ENCODE peak calls at places on chromosomes 3 and 15, in ten cellular contexts. A is trophoblast cell; N is left ventricle myocardium superior; Y is frontal cortex; V is NCI-H2171 treated with DMSO at 0.1 percent for 48 hours; C is NB4; O is HS-5; G is GM10248; L is activated naive CD4-positive, alpha-beta T cell treated with anti-CD3 and anti-CD28 coated beads, Interleukin-2, amount 10 ng/mL, durations not matched to agents 7 days and 5 days; H is stimulated activated CD8-positive, alpha-beta memory T cell treated with anti-CD3 and anti-CD28 coated beads, Interleukin-4, amount 100 ng/mL, for 4 hours. T is an unnamed sample.

GRCh38 chr3:126389112-126389791 is 5.5 kb upstream of the CFAP100 start:
- DNase-seq in A (peak), N (peak), Y (peak), V (peak), C (peak), O (peak), G (peak), L (peak), H (no peak), T (peak)

GRCh38 chr3:126202281-126203079 is 22.1 kb upstream of the ALDH1L1 start:
- DNase-seq in A (no peak), N (no peak), Y (no peak), V (peak), C (no peak), O (no peak), G (no peak), L (no peak), H (no peak), T (no peak)

GRCh38 chr15:45027220-45027619 is 4.2 kb downstream of the SORD start:
- DNase-seq in A (no peak), N (no peak), Y (no peak), V (no peak), C (no peak), O (no peak), G (no peak), L (no peak), H (no peak), T (no peak)

GRCh38 chr15:76235186-76235826 is 76.0 kb downstream of the ETFA start:
- DNase-seq in A (peak), N (no peak), Y (no peak), V (peak), C (peak), O (peak), G (peak), L (no peak), H (no peak), T (no peak)

GRCh38 chr3:183080628-183081027 is 18.7 kb downstream of the MCCC1 start:
- DNase-seq in A (no peak), N (no peak), Y (no peak), V (no peak), C (no peak), O (no peak), G (no peak), L (no peak), H (no peak), T (no peak)

GRCh38 chr15:98666841-98667240 is 18.5 kb downstream of the IGF1R start:
- DNase-seq in A (no peak), N (no peak), Y (no peak), V (no peak), C (no peak), O (no peak), G (no peak), L (no peak), H (no peak), T (no peak)

GRCh38 chr3:89114841-89115223 is 7.4 kb downstream of the EPHA3 start:
- DNase-seq in A (no peak), N (no peak), Y (no peak), V (no peak), C (no peak), O (no peak), G (no peak), L (no peak), H (no peak), T (no peak)

GRCh38 chr15:77840962-77841361 is 208.2 kb upstream of the LINGO1 start:
- DNase-seq in A (no peak), N (no peak), Y (no peak), V (no peak), C (no peak), O (peak), G (no peak), L (peak), H (no peak), T (no peak)

GRCh38 chr15:58332676-58333400 is 99.0 kb upstream of the LIPC start:
- DNase-seq in A (no peak), N (no peak), Y (no peak), V (no peak), C (peak), O (peak), G (no peak), L (no peak), H (no peak), T (no peak)

GRCh38 chr15:83913034-83913632 is 259.2 kb downstream of the ADAMTSL3 start:
- DNase-seq in A (no peak), N (no peak), Y (no peak), V (no peak), C (no peak), O (no peak), G (peak), L (no peak), H (no peak), T (no peak)

GRCh38 chr15:70092462-70092850 is 5.3 kb downstream of the TLE3 start:
- DNase-seq in A (no peak), N (no peak), Y (no peak), V (no peak), C (no peak), O (no peak), G (no peak), L (no peak), H (no peak), T (no peak)

GRCh38 chr3:135920275-135920674 is 45.3 kb upstream of the PPP2R3A start:
- DNase-seq in A (no peak), N (no peak), Y (no peak), V (no peak), C (no peak), O (no peak), G (no peak), L (no peak), H (no peak), T (no peak)

GRCh38 chr3:64865872-64866588 is 178.2 kb upstream of the ADAMTS9 start:
- DNase-seq in A (no peak), N (no peak), Y (no peak), V (no peak), C (no peak), O (no peak), G (no peak), L (no peak), H (no peak), T (no peak)

GRCh38 chr3:126464093-126464492 is 11.6 kb downstream of the ZXDC start:
- DNase-seq in A (no peak), N (no peak), Y (no peak), V (no peak), C (no peak), O (no peak), G (no peak), L (no peak), H (no peak), T (no peak)

GRCh38 chr3:192054881-192055280 is 593.9 kb downstream of the PYDC2 start:
- DNase-seq in A (no peak), N (no peak), Y (no peak), V (no peak), C (no peak), O (peak), G (no peak), L (no peak), H (no peak), T (no peak)

GRCh38 chr3:124395584-124396340 is 334.5 kb upstream of the UMPS start:
- DNase-seq in A (no peak), N (peak), Y (no peak), V (peak), C (no peak), O (no peak), G (no peak), L (no peak), H (no peak), T (no peak)

GRCh38 chr3:13878711-13879101 is 1.2 kb downstream of the WNT7A start:
- DNase-seq in A (no peak), N (no peak), Y (peak), V (no peak), C (no peak), O (no peak), G (no peak), L (peak), H (no peak), T (no peak)

GRCh38 chr3:133042778-133043177 is 4.6 kb downstream of the TMEM108 start:
- DNase-seq in A (no peak), N (no peak), Y (no peak), V (no peak), C (no peak), O (no peak), G (no peak), L (no peak), H (no peak), T (no peak)

GRCh38 chr15:95760508-95760907 is 570.0 kb upstream of the NR2F2 start:
- DNase-seq in A (no peak), N (peak), Y (no peak), V (no peak), C (peak), O (no peak), G (no peak), L (peak), H (no peak), T (no peak)

GRCh38 chr3:173785004-173785403 is 387.5 kb downstream of the NLGN1 start:
- DNase-seq in A (no peak), N (no peak), Y (no peak), V (peak), C (no peak), O (no peak), G (no peak), L (no peak), H (no peak), T (no peak)

GRCh38 chr3:122628567-122628966 is 51.1 kb downstream of the PARP15 start:
- DNase-seq in A (peak), N (no peak), Y (no peak), V (no peak), C (peak), O (no peak), G (no peak), L (no peak), H (no peak), T (no peak)

GRCh38 chr3:128617557-128618397 is 32.8 kb downstream of the RPN1 start:
- DNase-seq in A (peak), N (peak), Y (peak), V (peak), C (peak), O (peak), G (peak), L (peak), H (peak), T (peak)

GRCh38 chr3:38645076-38645475 is 4.4 kb downstream of the SCN5A start:
- DNase-seq in A (no peak), N (no peak), Y (no peak), V (no peak), C (no peak), O (no peak), G (no peak), L (no peak), H (no peak), T (no peak)

GRCh38 chr3:54600441-54601204 is 327.2 kb downstream of the LRTM1 start:
- DNase-seq in A (no peak), N (peak), Y (no peak), V (no peak), C (no peak), O (no peak), G (no peak), L (no peak), H (no peak), T (no peak)

GRCh38 chr15:34812369-34812768 is 17.0 kb upstream of the ACTC1 start:
- DNase-seq in A (no peak), N (no peak), Y (no peak), V (no peak), C (no peak), O (peak), G (no peak), L (no peak), H (no peak), T (no peak)

GRCh38 chr3:195388380-195388779 is 54.4 kb downstream of the ACAP2 start:
- DNase-seq in A (no peak), N (no peak), Y (no peak), V (no peak), C (no peak), O (no peak), G (peak), L (no peak), H (no peak), T (no peak)

GRCh38 chr15:65623103-65623502 is 1.4 kb downstream of the SLC24A1 start:
- DNase-seq in A (no peak), N (no peak), Y (no peak), V (no peak), C (no peak), O (no peak), G (no peak), L (no peak), H (no peak), T (no peak)

GRCh38 chr3:69809076-69809835 is 70.0 kb downstream of the MITF start:
- DNase-seq in A (no peak), N (no peak), Y (no peak), V (no peak), C (no peak), O (no peak), G (no peak), L (no peak), H (no peak), T (no peak)

GRCh38 chr3:114442251-114442650 is 148.4 kb downstream of the TIGIT start:
- DNase-seq in A (no peak), N (no peak), Y (no peak), V (no peak), C (no peak), O (no peak), G (no peak), L (no peak), H (no peak), T (no peak)

GRCh38 chr3:42830437-42831320 is 21.4 kb downstream of the ACKR2 start:
- DNase-seq in A (no peak), N (no peak), Y (no peak), V (peak), C (peak), O (no peak), G (no peak), L (no peak), H (no peak), T (no peak)